ENCODE peak calls at places on chromosomes 5 and 9, in four cellular contexts. N is glutamatergic neuron, X is germinal center, W is RPMI8226. F is an unnamed sample.

GRCh38 chr9:99873531-99873930 is 32.9 kb upstream of the STX17 start:
- DNase-seq in N (no peak), X (no peak), W (no peak), F (no peak)

GRCh38 chr9:96100385-96100978 is 201.5 kb downstream of the HSD17B3 start:
- DNase-seq in N (no peak), X (no peak), W (peak), F (no peak)

GRCh38 chr5:107806705-107807104 is 136.0 kb upstream of the EFNA5 start:
- DNase-seq in N (no peak), X (no peak), W (no peak), F (no peak)

GRCh38 chr5:95057610-95058009 is 227.3 kb downstream of the MCTP1 start:
- DNase-seq in N (no peak), X (no peak), W (no peak), F (no peak)

GRCh38 chr5:124721336-124721735 is 25.1 kb downstream of the ZNF608 start:
- DNase-seq in N (no peak), X (no peak), W (no peak), F (no peak)

GRCh38 chr5:147417133-147417813 is 92.6 kb downstream of the DPYSL3 start:
- DNase-seq in N (no peak), X (no peak), W (no peak), F (no peak)

GRCh38 chr5:88322785-88323184 is 54.1 kb upstream of the TMEM161B start:
- DNase-seq in N (no peak), X (no peak), W (no peak), F (no peak)

GRCh38 chr9:35563791-35564197 is 41.3 kb upstream of the TESK1 start:
- DNase-seq in N (no peak), X (no peak), W (no peak), F (no peak)

GRCh38 chr5:173395257-173395932 is 67.2 kb upstream of the STC2 start:
- DNase-seq in N (no peak), X (no peak), W (no peak), F (no peak)

GRCh38 chr9:97774657-97775056 is 77.5 kb upstream of the XPA start:
- DNase-seq in N (no peak), X (no peak), W (no peak), F (no peak)

GRCh38 chr9:121734465-121734864 is 83.0 kb downstream of the DAB2IP start:
- DNase-seq in N (no peak), X (no peak), W (no peak), F (no peak)

GRCh38 chr9:106019017-106019692 is 324.8 kb downstream of the TMEM38B start:
- DNase-seq in N (no peak), X (no peak), W (no peak), F (no peak)

GRCh38 chr5:120375248-120375647 is 88.9 kb upstream of the PRR16 start:
- DNase-seq in N (no peak), X (no peak), W (no peak), F (no peak)

GRCh38 chr9:134025606-134026541 is 593 bp downstream of the BRD3OS start:
- DNase-seq in N (peak), X (peak), W (peak), F (peak)

GRCh38 chr5:2751592-2752021 is at the start of gene IRX2:
- DNase-seq in N (peak), X (no peak), W (no peak), F (no peak)

GRCh38 chr5:27598576-27598975 is 560.2 kb upstream of the CDH9 start:
- DNase-seq in N (no peak), X (no peak), W (no peak), F (no peak)

GRCh38 chr9:128523199-128523925 is 18.8 kb downstream of the GLE1 start:
- DNase-seq in N (peak), X (no peak), W (no peak), F (no peak)

GRCh38 chr5:110043025-110043424 is 353.3 kb downstream of the MAN2A1 start:
- DNase-seq in N (no peak), X (no peak), W (no peak), F (no peak)

GRCh38 chr9:92097997-92098482 is 17.2 kb downstream of the SPTLC1 start:
- DNase-seq in N (peak), X (no peak), W (no peak), F (no peak)

GRCh38 chr9:127971357-127972315 is 9.2 kb downstream of the EEIG1 start:
- DNase-seq in N (no peak), X (no peak), W (no peak), F (peak)

GRCh38 chr5:145443366-145443765 is 391.8 kb downstream of the PRELID2 start:
- DNase-seq in N (no peak), X (no peak), W (no peak), F (no peak)

GRCh38 chr5:994821-995220 is 13.8 kb upstream of the NKD2 start:
- DNase-seq in N (no peak), X (no peak), W (no peak), F (no peak)

F was measured in MM.1S.